ENCODE peak calls at places on chromosome 17, in four cellular contexts. One of them, this sample, is unnamed.

GRCh38 chr17:5022171-5022711 is 13.0 kb downstream of the SLC52A1 start:
- DNase-seq in pancreas: no peak
- DNase-seq in heart left ventricle: no peak
- DNase-seq in BJ: no peak
- DNase-seq in this sample: no peak

GRCh38 chr17:78037280-78037679 is 78.8 kb downstream of the TNRC6C start:
- DNase-seq in pancreas: no peak
- DNase-seq in heart left ventricle: no peak
- DNase-seq in BJ: no peak
- DNase-seq in this sample: no peak

GRCh38 chr17:79028496-79029326 is 4.7 kb downstream of the C1QTNF1 start:
- DNase-seq in pancreas: no peak
- DNase-seq in heart left ventricle: peak; percentile 22
- DNase-seq in BJ: no peak
- DNase-seq in this sample: no peak

GRCh38 chr17:12665263-12666210 is at the start of gene MYOCD:
- DNase-seq in pancreas: no peak
- DNase-seq in heart left ventricle: peak; percentile 72
- DNase-seq in BJ: no peak
- DNase-seq in this sample: no peak

GRCh38 chr17:78568494-78569115 is 8.6 kb downstream of the DNAH17 start:
- DNase-seq in pancreas: no peak
- DNase-seq in heart left ventricle: no peak
- DNase-seq in BJ: no peak
- DNase-seq in this sample: no peak

GRCh38 chr17:60439501-60439900 is 17.2 kb downstream of the CHCT1 start:
- DNase-seq in pancreas: no peak
- DNase-seq in heart left ventricle: no peak
- DNase-seq in BJ: no peak
- DNase-seq in this sample: no peak

GRCh38 chr17:16989953-16990860 is 18.3 kb upstream of the TNFRSF13B start:
- DNase-seq in pancreas: no peak
- DNase-seq in heart left ventricle: no peak
- DNase-seq in BJ: peak; percentile 26
- DNase-seq in this sample: no peak

GRCh38 chr17:77965354-77965753 is 6.9 kb downstream of the TNRC6C start:
- DNase-seq in pancreas: no peak
- DNase-seq in heart left ventricle: no peak
- DNase-seq in BJ: no peak
- DNase-seq in this sample: no peak

GRCh38 chr17:58391302-58391984 is 25.9 kb downstream of the RNF43 start:
- DNase-seq in pancreas: peak; percentile 91
- DNase-seq in heart left ventricle: peak; percentile 29
- DNase-seq in BJ: no peak
- DNase-seq in this sample: no peak

GRCh38 chr17:2172447-2172938 is 117.6 kb downstream of the HIC1 start:
- DNase-seq in pancreas: peak; percentile 57
- DNase-seq in heart left ventricle: peak; percentile 73
- DNase-seq in BJ: no peak
- DNase-seq in this sample: no peak

GRCh38 chr17:82257473-82257872 is 16.0 kb downstream of the CSNK1D start:
- DNase-seq in pancreas: no peak
- DNase-seq in heart left ventricle: no peak
- DNase-seq in BJ: no peak
- DNase-seq in this sample: no peak

GRCh38 chr17:9456265-9456664 is 119.4 kb downstream of the STX8 start:
- DNase-seq in pancreas: no peak
- DNase-seq in heart left ventricle: peak; percentile 51
- DNase-seq in BJ: no peak
- DNase-seq in this sample: no peak

GRCh38 chr17:73211745-73212144 is 18.9 kb downstream of the COG1 start:
- DNase-seq in pancreas: no peak
- DNase-seq in heart left ventricle: no peak
- DNase-seq in BJ: no peak
- DNase-seq in this sample: no peak

GRCh38 chr17:63120406-63120805 is 154.4 kb downstream of the TANC2 start:
- DNase-seq in pancreas: no peak
- DNase-seq in heart left ventricle: no peak
- DNase-seq in BJ: no peak
- DNase-seq in this sample: no peak

GRCh38 chr17:78589031-78589675 is 12.0 kb upstream of the DNAH17 start:
- DNase-seq in pancreas: no peak
- DNase-seq in heart left ventricle: no peak
- DNase-seq in BJ: no peak
- DNase-seq in this sample: no peak

GRCh38 chr17:50918933-50919296 is 52.8 kb upstream of the TOB1 start:
- DNase-seq in pancreas: no peak
- DNase-seq in heart left ventricle: no peak
- DNase-seq in BJ: no peak
- DNase-seq in this sample: no peak

GRCh38 chr17:29717817-29718216 is 95.1 kb upstream of the CORO6 start:
- DNase-seq in pancreas: no peak
- DNase-seq in heart left ventricle: no peak
- DNase-seq in BJ: no peak
- DNase-seq in this sample: no peak

GRCh38 chr17:78882546-78883089 is 20.4 kb downstream of the CEP295NL start:
- DNase-seq in pancreas: no peak
- DNase-seq in heart left ventricle: no peak
- DNase-seq in BJ: no peak
- DNase-seq in this sample: peak; percentile 33

GRCh38 chr17:44997733-44998520 is 29.8 kb upstream of the C1QL1 start:
- DNase-seq in pancreas: no peak
- DNase-seq in heart left ventricle: peak; percentile 73
- DNase-seq in BJ: no peak
- DNase-seq in this sample: no peak

GRCh38 chr17:81152288-81152848 is 12.9 kb upstream of the PVALEF start:
- DNase-seq in pancreas: no peak
- DNase-seq in heart left ventricle: no peak
- DNase-seq in BJ: no peak
- DNase-seq in this sample: no peak

GRCh38 chr17:71902931-71903506 is 217.8 kb upstream of the SOX9 start:
- DNase-seq in pancreas: no peak
- DNase-seq in heart left ventricle: no peak
- DNase-seq in BJ: no peak
- DNase-seq in this sample: no peak

GRCh38 chr17:3528604-3529511 is 28.8 kb downstream of the TRPV3 start:
- DNase-seq in pancreas: no peak
- DNase-seq in heart left ventricle: no peak
- DNase-seq in BJ: no peak
- DNase-seq in this sample: no peak

GRCh38 chr17:18028114-18028513 is 10.9 kb downstream of the ATPAF2 start:
- DNase-seq in pancreas: no peak
- DNase-seq in heart left ventricle: no peak
- DNase-seq in BJ: no peak
- DNase-seq in this sample: no peak

GRCh38 chr17:29582767-29583166 is 6.7 kb downstream of the GIT1 start:
- DNase-seq in pancreas: peak; percentile 3
- DNase-seq in heart left ventricle: peak; percentile 18
- DNase-seq in BJ: no peak
- DNase-seq in this sample: no peak

GRCh38 chr17:71080937-71081336 is 911.6 kb downstream of the KCNJ2 start:
- DNase-seq in pancreas: no peak
- DNase-seq in heart left ventricle: no peak
- DNase-seq in BJ: no peak
- DNase-seq in this sample: no peak

GRCh38 chr17:82385559-82386255 is 14.1 kb downstream of the UTS2R start:
- DNase-seq in pancreas: no peak
- DNase-seq in heart left ventricle: no peak
- DNase-seq in BJ: no peak
- DNase-seq in this sample: no peak

GRCh38 chr17:79633154-79633553 is 22.3 kb upstream of the RBFOX3 start:
- DNase-seq in pancreas: no peak
- DNase-seq in heart left ventricle: no peak
- DNase-seq in BJ: no peak
- DNase-seq in this sample: no peak

GRCh38 chr17:77364381-77364911 is 223.7 kb downstream of the SEC14L1 start:
- DNase-seq in pancreas: no peak
- DNase-seq in heart left ventricle: no peak
- DNase-seq in BJ: no peak
- DNase-seq in this sample: no peak

GRCh38 chr17:50909765-50910661 is 43.9 kb upstream of the TOB1 start:
- DNase-seq in pancreas: no peak
- DNase-seq in heart left ventricle: no peak
- DNase-seq in BJ: no peak
- DNase-seq in this sample: no peak

GRCh38 chr17:3963214-3964201 is 729 bp downstream of the ATP2A3 start:
- DNase-seq in pancreas: no peak
- DNase-seq in heart left ventricle: no peak
- DNase-seq in BJ: no peak
- DNase-seq in this sample: no peak

GRCh38 chr17:77366206-77366557 is 225.4 kb downstream of the SEC14L1 start:
- DNase-seq in pancreas: peak; percentile 5
- DNase-seq in heart left ventricle: no peak
- DNase-seq in BJ: no peak
- DNase-seq in this sample: no peak

GRCh38 chr17:43790311-43790940 is 10.2 kb downstream of the CFAP97D1 start:
- DNase-seq in pancreas: no peak
- DNase-seq in heart left ventricle: no peak
- DNase-seq in BJ: no peak
- DNase-seq in this sample: no peak
- TF ChIP-seq CTCF in pancreas: no peak
- TF ChIP-seq CTCF in heart left ventricle: no peak
- TF ChIP-seq CTCF in BJ: peak; percentile 29
- TF ChIP-seq CTCF in this sample: peak; percentile 19

DNA sequence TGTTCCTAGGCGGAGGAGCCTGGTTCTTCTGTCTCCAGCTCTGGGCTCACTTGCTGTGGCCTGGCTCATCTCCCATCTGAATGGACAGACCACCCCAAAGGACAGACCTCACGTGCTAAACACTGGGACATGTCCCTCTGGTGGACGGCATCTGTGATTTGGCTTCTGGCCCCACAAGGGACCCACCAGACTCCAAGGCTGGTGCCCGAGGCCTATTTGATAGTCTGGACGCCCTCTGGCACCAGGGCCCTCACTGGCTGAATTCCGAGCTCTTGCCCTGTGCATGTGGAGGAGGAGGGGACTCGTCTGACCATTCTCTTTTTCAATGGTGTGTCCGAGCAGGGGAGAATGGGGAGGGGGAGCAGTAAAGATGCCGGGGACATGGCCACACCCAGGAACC is 62.8 kb upstream of the LGALS9 start:
- DNase-seq in pancreas: peak; percentile 5
- DNase-seq in heart left ventricle: no peak
- DNase-seq in BJ: no peak
- DNase-seq in this sample: no peak
- TF ChIP-seq CTCF in pancreas: no peak
- TF ChIP-seq CTCF in heart left ventricle: no peak
- TF ChIP-seq CTCF in BJ: no peak
- TF ChIP-seq CTCF in this sample: no peak

GRCh38 chr17:47830991-47831933 is at the start of the genes LRRC46 and MRPL10:
- DNase-seq in pancreas: peak; percentile 91
- DNase-seq in heart left ventricle: peak; percentile 95
- DNase-seq in BJ: peak; percentile 66
- DNase-seq in this sample: peak; percentile 74
- TF ChIP-seq CTCF in pancreas: no peak
- TF ChIP-seq CTCF in heart left ventricle: no peak
- TF ChIP-seq CTCF in BJ: peak; percentile 53
- TF ChIP-seq CTCF in this sample: peak; percentile 49

GRCh38 chr17:38430316-38430715 is 2.1 kb downstream of the ARHGAP23 start:
- DNase-seq in pancreas: no peak
- DNase-seq in heart left ventricle: no peak
- DNase-seq in BJ: no peak
- DNase-seq in this sample: no peak
- TF ChIP-seq CTCF in pancreas: no peak
- TF ChIP-seq CTCF in heart left ventricle: no peak
- TF ChIP-seq CTCF in BJ: no peak
- TF ChIP-seq CTCF in this sample: no peak

GRCh38 chr17:66619196-66619595 is 215.7 kb upstream of the CACNG5 start:
- DNase-seq in pancreas: no peak
- DNase-seq in heart left ventricle: no peak
- DNase-seq in BJ: no peak
- DNase-seq in this sample: no peak

GRCh38 chr17:66625321-66625767 is 209.6 kb upstream of the CACNG5 start:
- DNase-seq in pancreas: no peak
- DNase-seq in heart left ventricle: no peak
- DNase-seq in BJ: no peak
- DNase-seq in this sample: no peak

GRCh38 chr17:66620528-66620927 is 214.4 kb upstream of the CACNG5 start:
- DNase-seq in pancreas: no peak
- DNase-seq in heart left ventricle: no peak
- DNase-seq in BJ: no peak
- DNase-seq in this sample: no peak
- TF ChIP-seq CTCF in pancreas: no peak
- TF ChIP-seq CTCF in heart left ventricle: no peak
- TF ChIP-seq CTCF in BJ: no peak
- TF ChIP-seq CTCF in this sample: no peak